ENCODE peak calls at places on chromosome 2, in seven cellular contexts. V is EH, I is AG04450, R is Peyer's patch, U is neuronal stem cell, Z is ovary, H is GM12865. X is an unnamed sample.

GRCh38 chr2:221431477-221431876 is 140.6 kb downstream of the EPHA4 start:
- DNase-seq in V (no peak), I (no peak), R (no peak), U (no peak), Z (no peak), H (no peak), X (peak; percentile 95)

GRCh38 chr2:88059979-88060906 is 4.7 kb upstream of the KRCC1 start:
- DNase-seq in V (peak; percentile 48), I (no peak), R (peak; percentile 61), U (peak; percentile 23), Z (no peak), H (peak; percentile 52), X (peak; percentile 7)

GRCh38 chr2:62774555-62775366 is 69.2 kb downstream of the EHBP1 start:
- DNase-seq in V (peak; percentile 67), I (no peak), R (no peak), U (peak; percentile 21), Z (peak; percentile 55), H (peak; percentile 41), X (peak; percentile 34)

GRCh38 chr2:223692227-223692947 is 90.2 kb upstream of the SCG2 start:
- DNase-seq in V (peak; percentile 68), I (no peak), R (peak; percentile 51), U (peak; percentile 15), Z (peak; percentile 41), H (no peak), X (no peak)

GRCh38 chr2:138123741-138124140 is 159.5 kb downstream of the HNMT start:
- DNase-seq in V (no peak), I (no peak), R (no peak), U (no peak), Z (no peak), H (no peak), X (no peak)

GRCh38 chr2:30439879-30440278 is 7.2 kb upstream of the LCLAT1 start:
- DNase-seq in V (no peak), I (no peak), R (no peak), U (no peak), Z (no peak), H (no peak), X (no peak)

GRCh38 chr2:233209117-233209977 is 42.1 kb upstream of the ATG16L1 start:
- DNase-seq in V (peak; percentile 58), I (no peak), R (no peak), U (peak; percentile 36), Z (no peak), H (no peak), X (no peak)

GRCh38 chr2:70678576-70679143 is 89.3 kb downstream of the ADD2 start:
- DNase-seq in V (no peak), I (no peak), R (no peak), U (no peak), Z (no peak), H (no peak), X (no peak)

GRCh38 chr2:133194068-133194655 is 374.1 kb downstream of the NCKAP5 start:
- DNase-seq in V (no peak), I (no peak), R (no peak), U (no peak), Z (no peak), H (no peak), X (no peak)

GRCh38 chr2:118048396-118048795 is 34.5 kb upstream of the CCDC93 start:
- DNase-seq in V (peak; percentile 12), I (no peak), R (no peak), U (no peak), Z (no peak), H (no peak), X (no peak)

GRCh38 chr2:71212336-71212735 is 14.6 kb downstream of the PAIP2B start:
- DNase-seq in V (peak; percentile 27), I (no peak), R (no peak), U (no peak), Z (no peak), H (no peak), X (no peak)

GRCh38 chr2:108621087-108621559 is 86.9 kb downstream of the LIMS1 start:
- DNase-seq in V (peak; percentile 13), I (no peak), R (peak; percentile 90), U (no peak), Z (no peak), H (peak; percentile 88), X (peak; percentile 56)

GRCh38 chr2:42961385-42961800 is 169.0 kb upstream of the HAAO start:
- DNase-seq in V (no peak), I (no peak), R (peak; percentile 61), U (no peak), Z (peak; percentile 76), H (no peak), X (no peak)

GRCh38 chr2:152326710-152327109 is 8.3 kb upstream of the FMNL2 start:
- DNase-seq in V (no peak), I (no peak), R (no peak), U (no peak), Z (no peak), H (no peak), X (no peak)

GRCh38 chr2:86476092-86476491 is 34.9 kb downstream of the KDM3A start:
- DNase-seq in V (peak; percentile 72), I (peak; percentile 21), R (no peak), U (no peak), Z (no peak), H (no peak), X (no peak)

GRCh38 chr2:187117483-187117882 is 268.5 kb upstream of the ZSWIM2 start:
- DNase-seq in V (peak; percentile 7), I (no peak), R (no peak), U (peak; percentile 38), Z (no peak), H (no peak), X (no peak)

GRCh38 chr2:241797441-241798080 is 11.4 kb upstream of the NEU4 start:
- DNase-seq in V (no peak), I (no peak), R (no peak), U (no peak), Z (peak; percentile 13), H (no peak), X (no peak)